ENCODE peak calls at places on chromosomes 13 and 19, in five cellular contexts. L, Q, C, M and I are unnamed samples.

GRCh38 chr19:39093761-39094160 is 9.6 kb downstream of the ACP7 start:
- DNase-seq in Q (no peak), L (no peak), C (peak; percentile 77), M (no peak), I (no peak)

GRCh38 chr19:51549533-51550324 is 18.3 kb upstream of the SIGLEC6 start:
- DNase-seq in C (no peak), Q (no peak), L (no peak), M (no peak), I (no peak)

GRCh38 chr13:23443878-23444277 is 10.4 kb upstream of the SACS start:
- DNase-seq in C (no peak), M (no peak), L (no peak), Q (peak; percentile 96), I (no peak)

GRCh38 chr19:32387701-32388392 is 17.7 kb upstream of the DPY19L3 start:
- DNase-seq in Q (no peak), L (peak; percentile 17), M (no peak), C (peak; percentile 60), I (peak; percentile 76)

GRCh38 chr19:57111329-57111644 is 8.5 kb upstream of the USP29 start:
- DNase-seq in Q (no peak), M (no peak), C (no peak), L (no peak), I (no peak)

GRCh38 chr19:45693168-45693788 is 812 bp downstream of the QPCTL start:
- DNase-seq in Q (peak; percentile 61), C (peak; percentile 71), L (peak; percentile 69), M (peak; percentile 86), I (peak; percentile 88)

GRCh38 chr13:55999709-56000108 is 1141.0 kb upstream of the PRR20A start:
- DNase-seq in M (no peak), L (no peak), Q (no peak), C (no peak), I (no peak)

GRCh38 chr13:41213316-41213715 is 18.9 kb upstream of the KBTBD7 start:
- DNase-seq in C (no peak), M (no peak), Q (no peak), L (no peak), I (no peak)

GRCh38 chr13:65943711-65944110 is 1286.4 kb downstream of the PCDH9 start:
- DNase-seq in M (no peak), Q (no peak), L (no peak), C (peak; percentile 53), I (no peak)

GRCh38 chr13:90869580-90869979 is 477.9 kb upstream of the MIR17HG start:
- DNase-seq in L (no peak), C (no peak), M (no peak), Q (no peak), I (no peak)

GRCh38 chr13:113565526-113566226 is 18.9 kb upstream of the TFDP1 start:
- DNase-seq in Q (no peak), M (no peak), C (no peak), L (no peak), I (peak; percentile 36)

GRCh38 chr19:15702590-15702930 is 25.3 kb upstream of the OR10H2 start:
- DNase-seq in L (peak; percentile 42), Q (peak; percentile 4), C (peak; percentile 0), M (peak; percentile 81), I (peak; percentile 93)

GRCh38 chr19:38210458-38210987 is 13.5 kb downstream of the DPF1 start:
- DNase-seq in M (peak; percentile 59), Q (peak; percentile 23), C (peak; percentile 26), L (no peak), I (peak; percentile 77)

GRCh38 chr19:10209305-10209704 is 14.6 kb upstream of the DNMT1 start:
- DNase-seq in C (peak; percentile 42), M (no peak), L (peak; percentile 67), Q (peak; percentile 78), I (no peak)

GRCh38 chr19:1265611-1266115 is 3.5 kb upstream of the CIRBP start:
- DNase-seq in L (peak; percentile 52), C (peak; percentile 96), Q (no peak), M (peak; percentile 84), I (peak; percentile 92)

GRCh38 chr19:47601180-47601904 is 7.6 kb upstream of the BICRA start:
- DNase-seq in L (peak; percentile 53), Q (no peak), M (no peak), C (no peak), I (no peak)

GRCh38 chr19:6233051-6233826 is 46.5 kb downstream of the MLLT1 start:
- DNase-seq in Q (no peak), C (peak; percentile 65), M (peak; percentile 86), L (no peak), I (no peak)

GRCh38 chr13:112785419-112785856 is 95.6 kb downstream of the ATP11A start:
- DNase-seq in C (no peak), L (no peak), Q (no peak), M (no peak), I (no peak)

GRCh38 chr19:3543150-3544053 is 4.4 kb downstream of the TEKTIP1 start:
- DNase-seq in C (no peak), M (peak; percentile 54), Q (no peak), L (no peak), I (peak; percentile 67)

GRCh38 chr13:24264976-24265375 is 44.4 kb upstream of the C1QTNF9 start:
- DNase-seq in L (no peak), M (no peak), Q (no peak), C (no peak), I (no peak)